ENCODE peak calls at places on chromosomes 16 and 17, in four cellular contexts. M is NB4; V is stomach; H is activated CD4-positive, alpha-beta T cell treated with anti-CD3 and anti-CD28 coated beads, Interleukin-2, amount 50 U/mL, for 1 hour. E is an unnamed sample.
A peak's percentile ranks its signal among the peaks of the same experiment; 100 is the strongest.

GRCh38 chr16:5487728-5488127 is 390.1 kb upstream of the EEF2KMT start:
- DNase-seq in M (no peak), V (no peak), H (no peak), E (no peak)

GRCh38 chr17:68910789-68911431 is 44.3 kb downstream of the ABCA8 start:
- DNase-seq in M (no peak), V (no peak), H (no peak), E (no peak)

GRCh38 chr16:11038777-11039176 is 94.4 kb downstream of the CLEC16A start:
- DNase-seq in M (no peak), V (no peak), H (no peak), E (no peak)

GRCh38 chr16:35572186-35572585 is 2112.8 kb downstream of the TP53TG3F start:
- DNase-seq in M (no peak), V (no peak), H (no peak), E (no peak)

GRCh38 chr16:65117701-65118448 is 4.0 kb downstream of the CDH11 start:
- DNase-seq in M (peak; percentile 68), V (peak; percentile 43), H (no peak), E (no peak)

GRCh38 chr16:55822280-55822810 is 10.6 kb downstream of the CES1 start:
- DNase-seq in M (no peak), V (no peak), H (no peak), E (no peak)

GRCh38 chr17:32267690-32268205 is 2.1 kb downstream of the RHBDL3 start:
- DNase-seq in M (no peak), V (no peak), H (no peak), E (peak; percentile 8)

GRCh38 chr16:68590201-68590994 is 51.3 kb downstream of the ZFP90 start:
- DNase-seq in M (peak; percentile 82), V (peak; percentile 74), H (peak; percentile 49), E (peak; percentile 32)

GRCh38 chr16:67111951-67112444 is 2.3 kb downstream of the PHAF1 start:
- DNase-seq in M (peak; percentile 87), V (no peak), H (no peak), E (no peak)

GRCh38 chr17:1473170-1473569 is 17.1 kb upstream of the CRK start:
- DNase-seq in M (peak; percentile 57), V (no peak), H (no peak), E (no peak)

GRCh38 chr16:85384831-85385462 is 228.2 kb upstream of the GSE1 start:
- DNase-seq in M (no peak), V (peak; percentile 55), H (no peak), E (no peak)

GRCh38 chr16:56711862-56712261 is 18.1 kb upstream of the NUP93 start:
- DNase-seq in M (no peak), V (no peak), H (no peak), E (no peak)

GRCh38 chr16:78461496-78461938 is 362.1 kb downstream of the WWOX start:
- DNase-seq in M (peak; percentile 8), V (no peak), H (no peak), E (no peak)

GRCh38 chr16:74305978-74306784 is 9.6 kb downstream of the PSMD7 start:
- DNase-seq in M (no peak), V (no peak), H (no peak), E (no peak)